ENCODE peak calls at places on chromosomes 3 and 15, in four cellular contexts. One of them, this sample, is unnamed. For H3K4me1 and H3K79me2, the result is how much of the 10 kb centered on the place peaks cover.

GRCh38 chr3:183299976-183300375 is 46.9 kb downstream of the B3GNT5 start:
- DNase-seq in keratinocyte: no peak
- DNase-seq in GM12878: no peak
- DNase-seq in mammary epithelial cell: no peak
- DNase-seq in this sample: no peak

GRCh38 chr3:123641084-123641462 is 56.2 kb upstream of the HACD2 start:
- DNase-seq in keratinocyte: no peak
- DNase-seq in GM12878: no peak
- DNase-seq in mammary epithelial cell: no peak
- DNase-seq in this sample: no peak

GRCh38 chr15:64566629-64567427 is 106.5 kb downstream of the ZNF609 start:
- DNase-seq in keratinocyte: no peak
- DNase-seq in GM12878: no peak
- DNase-seq in mammary epithelial cell: no peak
- DNase-seq in this sample: no peak

GRCh38 chr3:187210091-187210490 is 12.8 kb downstream of the RTP1 start:
- DNase-seq in keratinocyte: no peak
- DNase-seq in GM12878: no peak
- DNase-seq in mammary epithelial cell: no peak
- DNase-seq in this sample: no peak

GRCh38 chr3:79361748-79362378 is 405.9 kb downstream of the ROBO1 start:
- DNase-seq in keratinocyte: no peak
- DNase-seq in GM12878: no peak
- DNase-seq in mammary epithelial cell: peak
- DNase-seq in this sample: no peak

GRCh38 chr15:43376017-43376705 is 5.3 kb downstream of the TUBGCP4 start:
- DNase-seq in keratinocyte: no peak
- DNase-seq in GM12878: peak
- DNase-seq in mammary epithelial cell: peak
- DNase-seq in this sample: no peak

GRCh38 chr3:197019021-197019420 is 10.6 kb downstream of the MELTF start:
- DNase-seq in keratinocyte: no peak
- DNase-seq in GM12878: no peak
- DNase-seq in mammary epithelial cell: peak
- DNase-seq in this sample: no peak

GRCh38 chr3:41581700-41582099 is 380.2 kb downstream of the ULK4 start:
- DNase-seq in keratinocyte: no peak
- DNase-seq in GM12878: peak
- DNase-seq in mammary epithelial cell: no peak
- DNase-seq in this sample: no peak

GRCh38 chr15:63892794-63893441 is 59.2 kb upstream of the HERC1 start:
- DNase-seq in keratinocyte: no peak
- DNase-seq in GM12878: peak
- DNase-seq in mammary epithelial cell: no peak
- DNase-seq in this sample: no peak

GRCh38 chr3:61893840-61894566 is 332.6 kb downstream of the PTPRG start:
- DNase-seq in keratinocyte: no peak
- DNase-seq in GM12878: no peak
- DNase-seq in mammary epithelial cell: no peak
- DNase-seq in this sample: no peak

GRCh38 chr3:61897848-61898247 is 336.5 kb downstream of the PTPRG start:
- DNase-seq in keratinocyte: no peak
- DNase-seq in GM12878: no peak
- DNase-seq in mammary epithelial cell: no peak
- DNase-seq in this sample: no peak

GRCh38 chr3:61892881-61893280 is 331.5 kb downstream of the PTPRG start:
- DNase-seq in keratinocyte: no peak
- DNase-seq in GM12878: no peak
- DNase-seq in mammary epithelial cell: no peak
- DNase-seq in this sample: no peak

GRCh38 chr3:61894988-61895935 is 333.9 kb downstream of the PTPRG start:
- DNase-seq in keratinocyte: peak
- DNase-seq in GM12878: peak
- DNase-seq in mammary epithelial cell: peak
- DNase-seq in this sample: peak

GRCh38 chr3:61896251-61896650 is 334.9 kb downstream of the PTPRG start:
- DNase-seq in keratinocyte: no peak
- DNase-seq in GM12878: no peak
- DNase-seq in mammary epithelial cell: no peak
- DNase-seq in this sample: no peak
- H3K4me2 ChIP-seq in keratinocyte: no peak
- H3K4me2 ChIP-seq in GM12878: no peak
- H3K4me2 ChIP-seq in mammary epithelial cell: no peak
- H3K4me2 ChIP-seq in this sample: no peak

DNA sequence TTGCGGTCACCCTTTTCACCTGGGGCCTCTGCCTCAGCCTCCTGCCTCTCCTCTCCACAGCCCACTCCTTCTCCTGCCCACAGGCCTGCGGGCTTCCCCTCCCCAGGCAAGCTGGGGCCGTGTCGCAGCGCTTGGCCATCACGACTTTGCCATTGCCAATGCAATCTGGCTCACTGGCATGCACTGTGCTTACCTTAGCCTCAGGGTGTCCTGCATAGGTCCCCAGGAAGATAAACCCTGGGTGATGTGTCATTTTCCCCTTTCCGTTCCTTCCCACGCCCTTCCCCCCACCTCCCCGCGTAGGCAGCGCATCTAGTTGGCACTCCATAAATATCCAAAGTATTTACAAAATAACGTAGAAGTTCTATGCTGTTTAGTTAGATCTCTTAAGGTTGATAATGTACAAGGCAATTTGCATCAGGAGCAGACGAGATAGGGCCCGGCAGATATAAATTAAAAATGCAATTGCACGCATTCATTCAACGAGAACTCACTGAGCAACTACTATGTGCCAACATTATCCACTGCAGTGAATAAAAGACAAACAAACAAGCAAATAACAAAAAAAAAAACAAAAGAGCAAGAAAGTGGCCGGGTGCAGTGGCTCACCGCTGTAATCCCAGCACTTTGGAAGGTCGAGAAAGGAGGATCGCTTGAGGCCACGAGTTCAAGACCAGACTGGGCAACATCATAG is 973 bp upstream of the COPG1 start:
- DNase-seq in keratinocyte: no peak
- DNase-seq in GM12878: no peak
- DNase-seq in mammary epithelial cell: no peak
- DNase-seq in this sample: peak
- H3K4me1 ChIP-seq in keratinocyte: under half
- H3K4me1 ChIP-seq in GM12878: under half
- H3K4me1 ChIP-seq in mammary epithelial cell: under half
- H3K4me1 ChIP-seq in this sample: under half

GRCh38 chr15:98789020-98789419 is 140.7 kb downstream of the IGF1R start:
- DNase-seq in keratinocyte: no peak
- DNase-seq in GM12878: no peak
- DNase-seq in mammary epithelial cell: no peak
- DNase-seq in this sample: no peak
- H3K79me2 ChIP-seq in keratinocyte: half or more
- H3K79me2 ChIP-seq in GM12878: under half
- H3K79me2 ChIP-seq in mammary epithelial cell: half or more
- H3K79me2 ChIP-seq in this sample: half or more

DNA sequence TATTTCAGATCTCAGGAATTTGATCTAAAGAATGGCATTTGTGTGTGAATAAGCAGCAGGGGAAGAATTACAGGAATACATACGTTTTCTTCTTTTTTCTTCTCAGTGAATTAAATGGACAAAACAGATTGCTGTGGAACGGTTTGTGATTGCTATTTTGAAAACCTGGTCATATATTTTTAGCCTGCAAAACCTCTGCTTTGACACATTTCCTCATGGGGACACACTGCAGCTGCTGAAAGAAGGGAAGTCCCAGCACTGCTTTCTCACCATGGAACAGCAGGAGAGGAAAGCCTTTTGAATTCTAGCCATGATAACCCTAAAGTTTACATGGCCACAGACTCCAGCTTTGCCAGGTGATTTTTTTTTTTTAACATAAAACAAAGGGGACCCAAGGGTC is 315.0 kb downstream of the OXSM start:
- DNase-seq in keratinocyte: no peak
- DNase-seq in GM12878: peak
- DNase-seq in mammary epithelial cell: no peak
- DNase-seq in this sample: no peak
- H3K4me2 ChIP-seq in keratinocyte: no peak
- H3K4me2 ChIP-seq in GM12878: no peak
- H3K4me2 ChIP-seq in mammary epithelial cell: no peak
- H3K4me2 ChIP-seq in this sample: no peak

GRCh38 chr3:108126348-108126747 is 35.5 kb upstream of the CD47 start:
- DNase-seq in keratinocyte: no peak
- DNase-seq in GM12878: no peak
- DNase-seq in mammary epithelial cell: no peak
- DNase-seq in this sample: no peak
- H3K4me1 ChIP-seq in keratinocyte: under half
- H3K4me1 ChIP-seq in GM12878: under half
- H3K4me1 ChIP-seq in mammary epithelial cell: under half
- H3K4me1 ChIP-seq in this sample: under half

GRCh38 chr3:31832576-31832975 is 148.5 kb downstream of the OSBPL10 start:
- DNase-seq in keratinocyte: no peak
- DNase-seq in GM12878: no peak
- DNase-seq in mammary epithelial cell: no peak
- DNase-seq in this sample: no peak

GRCh38 chr3:31829011-31829410 is 152.1 kb downstream of the OSBPL10 start:
- DNase-seq in keratinocyte: no peak
- DNase-seq in GM12878: no peak
- DNase-seq in mammary epithelial cell: no peak
- DNase-seq in this sample: no peak

GRCh38 chr3:31829826-31830426 is 151.1 kb downstream of the OSBPL10 start:
- DNase-seq in keratinocyte: no peak
- DNase-seq in GM12878: no peak
- DNase-seq in mammary epithelial cell: no peak
- DNase-seq in this sample: no peak

GRCh38 chr3:31831526-31832034 is 149.5 kb downstream of the OSBPL10 start:
- DNase-seq in keratinocyte: no peak
- DNase-seq in GM12878: no peak
- DNase-seq in mammary epithelial cell: no peak
- DNase-seq in this sample: no peak

GRCh38 chr3:31828007-31828406 is 153.1 kb downstream of the OSBPL10 start:
- DNase-seq in keratinocyte: no peak
- DNase-seq in GM12878: no peak
- DNase-seq in mammary epithelial cell: no peak
- DNase-seq in this sample: no peak
- H3K79me2 ChIP-seq in keratinocyte: half or more
- H3K79me2 ChIP-seq in GM12878: under half
- H3K79me2 ChIP-seq in mammary epithelial cell: half or more
- H3K79me2 ChIP-seq in this sample: under half

GRCh38 chr3:18237251-18238005 is 187.7 kb downstream of the SATB1 start:
- DNase-seq in keratinocyte: peak
- DNase-seq in GM12878: no peak
- DNase-seq in mammary epithelial cell: peak
- DNase-seq in this sample: no peak
- H3K4me2 ChIP-seq in keratinocyte: peak
- H3K4me2 ChIP-seq in GM12878: no peak
- H3K4me2 ChIP-seq in mammary epithelial cell: peak
- H3K4me2 ChIP-seq in this sample: peak

GRCh38 chr15:32668942-32669341 is 27.4 kb downstream of the SCG5 start:
- DNase-seq in keratinocyte: no peak
- DNase-seq in GM12878: no peak
- DNase-seq in mammary epithelial cell: no peak
- DNase-seq in this sample: no peak
- H3K4me1 ChIP-seq in keratinocyte: under half
- H3K4me1 ChIP-seq in GM12878: under half
- H3K4me1 ChIP-seq in mammary epithelial cell: under half
- H3K4me1 ChIP-seq in this sample: under half

DNA sequence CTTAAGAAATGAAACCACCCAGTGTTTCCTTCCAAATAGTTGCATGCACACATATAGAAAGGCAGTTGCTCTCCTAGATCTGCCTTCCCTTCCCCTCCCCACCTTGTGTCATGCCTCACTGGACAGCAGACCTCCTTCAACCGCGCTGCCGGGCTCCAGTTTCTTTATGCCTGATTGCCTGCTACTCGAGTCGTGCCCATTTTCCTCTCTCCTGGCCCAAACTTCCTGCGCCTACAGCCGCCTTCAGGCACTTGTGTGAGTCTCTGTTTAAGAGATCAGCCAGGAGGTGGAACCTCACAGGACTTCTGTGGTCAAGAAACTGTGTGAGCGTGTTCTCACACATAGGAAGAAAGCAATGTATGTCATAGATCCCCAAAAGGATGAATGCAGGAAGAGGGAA is 8.8 kb upstream of the FAM107A start:
- DNase-seq in keratinocyte: no peak
- DNase-seq in GM12878: no peak
- DNase-seq in mammary epithelial cell: no peak
- DNase-seq in this sample: no peak
- H3K79me2 ChIP-seq in keratinocyte: under half
- H3K79me2 ChIP-seq in GM12878: under half
- H3K79me2 ChIP-seq in mammary epithelial cell: under half
- H3K79me2 ChIP-seq in this sample: under half

DNA sequence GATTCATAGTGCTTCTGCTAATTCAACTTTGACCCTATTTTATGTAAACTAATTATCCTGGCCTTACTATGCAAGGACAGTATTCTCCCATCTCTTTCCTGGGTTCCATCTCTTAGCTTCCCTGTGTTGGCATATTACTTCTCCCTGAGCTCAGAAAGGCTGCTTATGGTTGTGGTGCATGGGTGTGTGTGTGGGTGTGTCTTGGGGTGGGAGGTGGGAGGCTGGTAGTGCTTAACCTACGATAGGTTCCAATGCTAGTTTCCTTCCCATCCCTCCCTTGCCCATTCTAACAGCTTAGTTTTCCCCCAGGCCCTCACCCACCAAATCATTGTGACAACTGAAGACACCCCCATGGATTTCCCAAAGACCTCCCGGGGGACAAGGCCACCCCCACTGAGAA is 22.8 kb upstream of the ZBTB38 start:
- DNase-seq in keratinocyte: no peak
- DNase-seq in GM12878: no peak
- DNase-seq in mammary epithelial cell: no peak
- DNase-seq in this sample: no peak
- H3K4me2 ChIP-seq in keratinocyte: no peak
- H3K4me2 ChIP-seq in GM12878: no peak
- H3K4me2 ChIP-seq in mammary epithelial cell: no peak
- H3K4me2 ChIP-seq in this sample: no peak